ENCODE peak calls at places on chromosomes 3 and 15, in four cellular contexts. I is activated CD4-positive, alpha-beta T cell treated with anti-CD3 and anti-CD28 coated beads, Interleukin-2, amount 10 ng/mL, durations not matched to agents 7 days and 5 days; J is lower leg skin; P is ELR. E is an unnamed sample.
A peak's percentile ranks its signal among the peaks of the same experiment; 100 is the strongest.

GRCh38 chr15:101193063-101193712 is 58.7 kb downstream of the CHSY1 start:
- DNase-seq in I (no peak), J (no peak), P (peak; percentile 76), E (no peak)

GRCh38 chr3:181851063-181851462 is 139.3 kb downstream of the SOX2 start:
- DNase-seq in I (no peak), J (no peak), P (no peak), E (no peak)

GRCh38 chr3:62727576-62727975 is 147.6 kb downstream of the CADPS start:
- DNase-seq in I (no peak), J (no peak), P (peak; percentile 7), E (peak; percentile 6)

GRCh38 chr15:68205558-68205944 is 419 bp upstream of the CALML4 start:
- DNase-seq in I (no peak), J (no peak), P (no peak), E (no peak)

GRCh38 chr3:187210555-187211327 is 13.5 kb downstream of the RTP1 start:
- DNase-seq in I (no peak), J (no peak), P (no peak), E (peak; percentile 9)

GRCh38 chr3:177106184-177106583 is 91.1 kb downstream of the TBL1XR1 start:
- DNase-seq in I (no peak), J (no peak), P (no peak), E (no peak)

GRCh38 chr15:33720952-33721351 is 247.3 kb upstream of the CHRM5 start:
- DNase-seq in I (no peak), J (no peak), P (peak; percentile 91), E (peak; percentile 65)

GRCh38 chr3:143362115-143362992 is 242.8 kb downstream of the CHST2 start:
- DNase-seq in I (no peak), J (no peak), P (no peak), E (no peak)

GRCh38 chr15:66454143-66454542 is 43.4 kb downstream of the SNAPC5 start:
- DNase-seq in I (no peak), J (no peak), P (peak; percentile 36), E (peak; percentile 29)

GRCh38 chr3:143885803-143886427 is 37.6 kb upstream of the SLC9A9 start:
- DNase-seq in I (peak; percentile 41), J (no peak), P (peak; percentile 55), E (peak; percentile 50)

GRCh38 chr3:74281705-74282104 is 332.8 kb downstream of the CNTN3 start:
- DNase-seq in I (no peak), J (no peak), P (no peak), E (no peak)

GRCh38 chr15:86183765-86184491 is 104.3 kb downstream of the AGBL1 start:
- DNase-seq in I (no peak), J (no peak), P (no peak), E (peak; percentile 93)

GRCh38 chr3:183533410-183534132 is 21.9 kb downstream of the KLHL6 start:
- DNase-seq in I (no peak), J (no peak), P (no peak), E (no peak)

GRCh38 chr15:35540885-35541284 is 5.1 kb downstream of the DPH6 start:
- DNase-seq in I (no peak), J (no peak), P (peak; percentile 61), E (peak; percentile 41)

GRCh38 chr3:119575507-119575906 is 3.8 kb upstream of the ADPRH start:
- DNase-seq in I (no peak), J (no peak), P (no peak), E (no peak)

E was measured in LHCN-M2.